ENCODE peak calls at places on chromosomes 5 and 9, in nine cellular contexts. Y is Peyer's patch, F is MCF 10A, C is IMR-90, L is heart left ventricle, W is endodermal cell, V is foreskin fibroblast, Z is body of pancreas, T is GM12865. X is an unnamed sample.

GRCh38 chr5:10201223-10201868 is 48.3 kb downstream of the ATPSCKMT start:
- DNase-seq in V (peak), Y (no peak), C (peak), L (no peak), Z (no peak), W (peak), T (no peak), F (no peak), X (no peak)

GRCh38 chr5:171978519-171978918 is 27.9 kb downstream of the FBXW11 start:
- DNase-seq in C (no peak), F (no peak), Y (no peak), Z (no peak), T (peak), V (no peak), L (no peak), W (no peak), X (no peak)

GRCh38 chr5:173926359-173926758 is 38.2 kb downstream of the CPEB4 start:
- DNase-seq in L (peak), T (no peak), F (peak), W (no peak), Y (no peak), C (peak), Z (peak), V (peak), X (no peak)

GRCh38 chr9:88236531-88237453 is 98.5 kb upstream of the SPATA31C2 start:
- DNase-seq in V (peak), Z (peak), C (peak), L (peak), Y (no peak), W (no peak), F (no peak), T (no peak), X (no peak)

GRCh38 chr5:153959134-153959957 is 79.4 kb downstream of the FAM114A2 start:
- DNase-seq in V (peak), W (peak), F (peak), Z (no peak), T (no peak), Y (no peak), L (no peak), C (peak), X (no peak)

GRCh38 chr9:129254566-129255287 is 76.7 kb upstream of the IER5L start:
- DNase-seq in Z (no peak), C (no peak), Y (no peak), W (no peak), T (no peak), F (no peak), V (no peak), L (no peak), X (no peak)

GRCh38 chr9:114805670-114806551 is at the start of gene TNFSF15:
- DNase-seq in L (no peak), C (peak), T (peak), Z (peak), W (peak), Y (peak), F (peak), V (no peak), X (peak)

GRCh38 chr5:57174128-57174849 is 430 bp downstream of the GPBP1 start:
- DNase-seq in F (peak), Z (peak), T (peak), L (no peak), V (peak), C (no peak), Y (no peak), W (no peak), X (peak)

GRCh38 chr5:31186672-31187267 is 6.7 kb upstream of the CDH6 start:
- DNase-seq in C (peak), W (no peak), F (peak), T (peak), Z (no peak), V (peak), Y (no peak), L (no peak), X (no peak)

GRCh38 chr5:448061-448765 is 5.2 kb downstream of the EXOC3 start:
- DNase-seq in Z (no peak), L (peak), W (peak), T (no peak), C (no peak), Y (peak), V (no peak), F (no peak), X (peak)

GRCh38 chr5:154526231-154527226 is 48.5 kb upstream of the HAND1 start:
- DNase-seq in C (no peak), L (no peak), V (no peak), T (no peak), Y (no peak), F (no peak), Z (no peak), W (no peak), X (no peak)

GRCh38 chr5:179755022-179755421 is 22.4 kb downstream of the MAML1 start:
- DNase-seq in F (no peak), L (no peak), C (no peak), Z (no peak), Y (peak), T (no peak), V (no peak), W (peak), X (no peak)

GRCh38 chr9:21559402-21560280 is 77.5 kb upstream of the IFNE start:
- DNase-seq in W (peak), Y (peak), C (peak), T (peak), V (peak), Z (peak), F (peak), L (no peak), X (peak)
- TF ChIP-seq CTCF in W (peak), Y (no peak), C (no peak), T (no peak), V (no peak), Z (no peak), F (no peak), L (no peak), X (no peak)

GRCh38 chr9:754150-754931 is 87.2 kb upstream of the DMRT1 start:
- DNase-seq in F (no peak), Y (no peak), L (no peak), W (no peak), V (no peak), C (no peak), Z (no peak), T (no peak), X (no peak)
- TF ChIP-seq CTCF in F (no peak), Y (no peak), L (peak), W (no peak), V (no peak), C (no peak), Z (no peak), T (no peak), X (no peak)

GRCh38 chr9:547309-547708 is 294.2 kb upstream of the DMRT1 start:
- DNase-seq in F (no peak), Y (no peak), C (no peak), T (no peak), V (no peak), L (no peak), W (no peak), Z (no peak), X (no peak)

GRCh38 chr9:546235-546634 is 295.3 kb upstream of the DMRT1 start:
- DNase-seq in T (no peak), L (no peak), C (no peak), W (no peak), F (no peak), V (no peak), Z (no peak), Y (no peak), X (no peak)

GRCh38 chr9:545480-545879 is 296.0 kb upstream of the DMRT1 start:
- DNase-seq in Y (no peak), Z (peak), W (no peak), F (no peak), C (no peak), T (no peak), V (no peak), L (peak), X (no peak)

GRCh38 chr9:546797-547223 is 294.7 kb upstream of the DMRT1 start:
- DNase-seq in F (no peak), Y (no peak), T (peak), Z (no peak), W (peak), V (peak), C (no peak), L (no peak), X (no peak)

GRCh38 chr9:543478-543877 is 298.0 kb upstream of the DMRT1 start:
- DNase-seq in W (no peak), F (no peak), C (no peak), Z (no peak), L (no peak), T (no peak), V (no peak), Y (no peak), X (no peak)
- TF ChIP-seq CTCF in W (no peak), F (no peak), C (no peak), Z (no peak), L (no peak), T (no peak), V (no peak), Y (no peak), X (no peak)

GRCh38 chr5:61362796-61363364 is 30.8 kb downstream of the ZSWIM6 start:
- DNase-seq in C (peak), V (peak), Y (no peak), L (no peak), W (peak), F (peak), T (peak), Z (no peak), X (no peak)
- TF ChIP-seq CTCF in C (peak), V (peak), Y (no peak), L (no peak), W (peak), F (no peak), T (peak), Z (peak), X (no peak)

GRCh38 chr9:116365056-116365471 is 211.5 kb downstream of the PAPPA start:
- DNase-seq in C (peak), Z (peak), W (no peak), F (peak), Y (no peak), L (peak), V (peak), T (no peak), X (peak)
- TF ChIP-seq CTCF in C (peak), Z (peak), W (no peak), F (no peak), Y (no peak), L (no peak), V (peak), T (no peak), X (no peak)